ENCODE peak calls at places on chromosomes 16 and 17, in eight cellular contexts. K is fibroblast of the aortic adventitia, T is globus pallidus, I is EL, J is dermis microvascular lymphatic vessel endothelial cell, O is foreskin fibroblast, H is ACHN, Z is AG04449. B is an unnamed sample.

GRCh38 chr16:71426069-71426879 is 15.6 kb downstream of the TLE7 start:
- DNase-seq in I (peak), T (no peak), H (no peak), J (no peak), O (peak), Z (peak), K (peak), B (no peak)

GRCh38 chr16:22291860-22292692 is 5.1 kb upstream of the POLR3E start:
- DNase-seq in J (no peak), K (peak), O (no peak), H (no peak), Z (no peak), I (no peak), T (no peak), B (no peak)

GRCh38 chr16:1333149-1333812 is at the start of gene BAIAP3:
- DNase-seq in J (no peak), I (no peak), H (peak), T (no peak), Z (no peak), O (no peak), K (no peak), B (peak)

GRCh38 chr16:57863434-57864160 is 61.3 kb upstream of the KIFC3 start:
- DNase-seq in Z (peak), H (peak), T (peak), I (peak), K (peak), O (peak), J (peak), B (peak)

GRCh38 chr16:67942510-67943255 is 1.2 kb downstream of the LCAT start:
- DNase-seq in J (no peak), Z (no peak), I (no peak), T (no peak), O (no peak), K (no peak), H (no peak), B (no peak)

GRCh38 chr16:66273644-66274334 is 92.7 kb upstream of the CDH5 start:
- DNase-seq in K (peak), O (no peak), J (no peak), H (no peak), I (peak), T (no peak), Z (no peak), B (no peak)

GRCh38 chr17:75557075-75557851 is 30.3 kb upstream of the MYO15B start:
- DNase-seq in T (peak), Z (no peak), I (peak), O (peak), K (peak), J (no peak), H (peak), B (no peak)

GRCh38 chr16:69495821-69496220 is 69.9 kb upstream of the NFAT5 start:
- DNase-seq in I (no peak), O (no peak), Z (no peak), H (no peak), J (no peak), K (no peak), T (no peak), B (no peak)

GRCh38 chr17:38730526-38731379 is 612 bp downstream of the CISD3 start:
- DNase-seq in Z (no peak), I (peak), K (peak), T (no peak), H (peak), J (no peak), O (peak), B (no peak)

GRCh38 chr16:66266436-66267286 is 99.8 kb upstream of the CDH5 start:
- DNase-seq in O (peak), I (peak), H (no peak), Z (no peak), T (no peak), K (peak), J (no peak), B (no peak)

GRCh38 chr16:85924675-85925074 is 25.7 kb downstream of the IRF8 start:
- DNase-seq in J (peak), H (no peak), Z (no peak), T (no peak), K (peak), O (no peak), I (no peak), B (no peak)

GRCh38 chr17:14771543-14771942 is 470.7 kb downstream of the HS3ST3B1 start:
- DNase-seq in I (no peak), O (no peak), H (no peak), K (no peak), Z (no peak), J (no peak), T (no peak), B (no peak)

GRCh38 chr17:6713918-6714271 is 726 bp upstream of the SLC13A5 start:
- DNase-seq in I (no peak), O (no peak), Z (no peak), J (no peak), T (no peak), K (no peak), H (no peak), B (no peak)

GRCh38 chr16:29126057-29126494 is 141.2 kb downstream of the LAT start:
- DNase-seq in J (no peak), T (no peak), H (no peak), I (no peak), O (no peak), Z (no peak), K (no peak), B (peak)

GRCh38 chr17:79971651-79972050 is 64.0 kb downstream of the TBC1D16 start:
- DNase-seq in I (no peak), Z (no peak), O (no peak), J (no peak), H (no peak), T (no peak), K (no peak), B (no peak)

GRCh38 chr16:536746-537145 is 9.2 kb downstream of the CAPN15 start:
- DNase-seq in T (no peak), Z (no peak), K (no peak), J (no peak), O (no peak), I (no peak), H (no peak), B (no peak)

GRCh38 chr17:28527859-28528258 is 21.7 kb downstream of the FOXN1 start:
- DNase-seq in I (no peak), T (no peak), Z (no peak), J (no peak), H (no peak), K (no peak), O (no peak), B (no peak)

GRCh38 chr17:40316571-40317344 is 7.8 kb downstream of the RARA start:
- DNase-seq in K (peak), H (peak), I (peak), J (peak), T (no peak), O (peak), Z (no peak), B (no peak)

GRCh38 chr17:78724544-78724943 is 57.5 kb downstream of the CYTH1 start:
- DNase-seq in J (no peak), H (no peak), T (peak), I (no peak), K (no peak), O (no peak), Z (no peak), B (no peak)

GRCh38 chr16:50861451-50861850 is 119.6 kb downstream of the CYLD start:
- DNase-seq in T (no peak), Z (no peak), H (no peak), I (no peak), J (no peak), K (no peak), O (no peak), B (no peak)

GRCh38 chr17:20095366-20096080 is 86.4 kb downstream of the SPECC1 start:
- DNase-seq in J (peak), I (peak), T (peak), Z (no peak), O (peak), H (peak), K (peak), B (no peak)

GRCh38 chr16:49100366-49100765 is 181.3 kb downstream of the CBLN1 start:
- DNase-seq in H (no peak), I (no peak), O (no peak), J (no peak), T (no peak), Z (no peak), K (no peak), B (no peak)

GRCh38 chr16:89562939-89563338 is 2.5 kb downstream of the RPL13 start:
- DNase-seq in K (no peak), J (no peak), I (no peak), Z (no peak), T (no peak), O (no peak), H (no peak), B (no peak)

GRCh38 chr16:22664132-22664531 is 149.8 kb upstream of the HS3ST2 start:
- DNase-seq in J (no peak), H (no peak), T (no peak), I (no peak), Z (no peak), K (no peak), O (no peak), B (no peak)

GRCh38 chr17:57459286-57459915 is 203.1 kb downstream of the MSI2 start:
- DNase-seq in O (no peak), J (no peak), K (peak), T (no peak), H (no peak), Z (no peak), I (peak), B (no peak)

GRCh38 chr16:81366316-81366932 is 51.7 kb downstream of the GAN start:
- DNase-seq in T (peak), Z (no peak), J (peak), H (peak), O (peak), I (peak), K (peak), B (peak)

GRCh38 chr17:8081876-8082275 is 5.6 kb downstream of the ALOX12B start:
- DNase-seq in I (no peak), O (no peak), J (no peak), T (no peak), Z (no peak), H (no peak), K (no peak), B (no peak)

GRCh38 chr16:48831081-48831722 is 221.2 kb upstream of the N4BP1 start:
- DNase-seq in H (peak), J (no peak), T (no peak), O (no peak), Z (no peak), I (peak), K (no peak), B (no peak)

GRCh38 chr16:30430428-30430970 is 669 bp upstream of the DCTPP1 start:
- DNase-seq in H (no peak), K (no peak), Z (no peak), T (no peak), O (no peak), I (no peak), J (no peak), B (no peak)

GRCh38 chr16:79369796-79370195 is 230.7 kb downstream of the MAF start:
- DNase-seq in Z (no peak), O (no peak), J (no peak), T (no peak), H (peak), I (no peak), K (no peak), B (no peak)

GRCh38 chr17:79850571-79851460 is 11.6 kb upstream of the CBX4 start:
- DNase-seq in O (peak), J (no peak), H (peak), K (peak), Z (peak), I (peak), T (no peak), B (no peak)

GRCh38 chr17:223723-224471 is 42.4 kb upstream of the DOC2B start:
- DNase-seq in Z (no peak), H (no peak), I (no peak), J (no peak), T (no peak), O (no peak), K (no peak), B (no peak)

GRCh38 chr17:57834146-57834741 is 15.6 kb downstream of the MRPS23 start:
- DNase-seq in K (peak), I (no peak), Z (no peak), H (peak), J (no peak), O (peak), T (no peak), B (no peak)

GRCh38 chr16:89197633-89198416 is 2.5 kb downstream of the SLC22A31 start:
- DNase-seq in Z (no peak), H (no peak), J (no peak), K (no peak), O (no peak), I (no peak), T (no peak), B (no peak)

GRCh38 chr16:85148959-85149358 is 36.7 kb upstream of the CIBAR2 start:
- DNase-seq in I (no peak), Z (no peak), K (peak), T (no peak), O (no peak), J (peak), H (no peak), B (no peak)

GRCh38 chr17:77798481-77798880 is 160.0 kb upstream of the TNRC6C start:
- DNase-seq in O (no peak), J (no peak), H (no peak), Z (no peak), T (no peak), K (no peak), I (no peak), B (no peak)

B was measured in immature natural killer cell.